ENCODE peak calls at places on chromosomes 13 and 19, in nine cellular contexts. One of them, this sample, is unnamed.

GRCh38 chr19:17058236-17058635 is 17.0 kb downstream of the HAUS8 start:
- DNase-seq in activated CD4-positive, CD25-positive, alpha-beta regulatory T cell: no peak
- DNase-seq in GOT3: no peak
- DNase-seq in RWPE1: no peak
- DNase-seq in SW 1271: peak
- DNase-seq in NCI-H2029 treated with DMSO at 0.1 percent for 48 hours: no peak
- DNase-seq in smooth muscle cell of the brain vasculature: no peak
- DNase-seq in left ventricle myocardium superior: no peak
- DNase-seq in amygdala: no peak
- DNase-seq in this sample: no peak

GRCh38 chr19:52086481-52086880 is 9.1 kb downstream of the ZNF841 start:
- DNase-seq in RWPE1: no peak
- DNase-seq in activated CD4-positive, CD25-positive, alpha-beta regulatory T cell: no peak
- DNase-seq in NCI-H2029 treated with DMSO at 0.1 percent for 48 hours: no peak
- DNase-seq in left ventricle myocardium superior: no peak
- DNase-seq in SW 1271: no peak
- DNase-seq in smooth muscle cell of the brain vasculature: no peak
- DNase-seq in GOT3: no peak
- DNase-seq in amygdala: no peak
- DNase-seq in this sample: no peak

GRCh38 chr13:79519252-79519651 is 38.3 kb downstream of the NDFIP2 start:
- DNase-seq in RWPE1: peak
- DNase-seq in smooth muscle cell of the brain vasculature: no peak
- DNase-seq in NCI-H2029 treated with DMSO at 0.1 percent for 48 hours: no peak
- DNase-seq in activated CD4-positive, CD25-positive, alpha-beta regulatory T cell: no peak
- DNase-seq in GOT3: no peak
- DNase-seq in amygdala: no peak
- DNase-seq in SW 1271: no peak
- DNase-seq in left ventricle myocardium superior: no peak
- DNase-seq in this sample: no peak

GRCh38 chr13:39612023-39612637 is 9.1 kb upstream of the LHFPL6 start:
- DNase-seq in left ventricle myocardium superior: peak
- DNase-seq in GOT3: no peak
- DNase-seq in smooth muscle cell of the brain vasculature: peak
- DNase-seq in RWPE1: peak
- DNase-seq in amygdala: peak
- DNase-seq in activated CD4-positive, CD25-positive, alpha-beta regulatory T cell: peak
- DNase-seq in NCI-H2029 treated with DMSO at 0.1 percent for 48 hours: peak
- DNase-seq in SW 1271: no peak
- DNase-seq in this sample: peak

GRCh38 chr13:46663644-46664043 is 110.7 kb downstream of the LRCH1 start:
- DNase-seq in SW 1271: no peak
- DNase-seq in left ventricle myocardium superior: no peak
- DNase-seq in smooth muscle cell of the brain vasculature: no peak
- DNase-seq in GOT3: no peak
- DNase-seq in activated CD4-positive, CD25-positive, alpha-beta regulatory T cell: no peak
- DNase-seq in RWPE1: no peak
- DNase-seq in amygdala: no peak
- DNase-seq in NCI-H2029 treated with DMSO at 0.1 percent for 48 hours: no peak
- DNase-seq in this sample: no peak

GRCh38 chr13:76887070-76887563 is 912 bp upstream of the KCTD12 start:
- DNase-seq in RWPE1: no peak
- DNase-seq in GOT3: no peak
- DNase-seq in left ventricle myocardium superior: peak
- DNase-seq in smooth muscle cell of the brain vasculature: no peak
- DNase-seq in SW 1271: no peak
- DNase-seq in activated CD4-positive, CD25-positive, alpha-beta regulatory T cell: no peak
- DNase-seq in amygdala: no peak
- DNase-seq in NCI-H2029 treated with DMSO at 0.1 percent for 48 hours: no peak
- DNase-seq in this sample: no peak

GRCh38 chr19:47729468-47729798 is 15.9 kb upstream of the NOP53 start:
- DNase-seq in activated CD4-positive, CD25-positive, alpha-beta regulatory T cell: no peak
- DNase-seq in GOT3: no peak
- DNase-seq in amygdala: no peak
- DNase-seq in NCI-H2029 treated with DMSO at 0.1 percent for 48 hours: no peak
- DNase-seq in left ventricle myocardium superior: peak
- DNase-seq in RWPE1: peak
- DNase-seq in SW 1271: no peak
- DNase-seq in smooth muscle cell of the brain vasculature: no peak
- DNase-seq in this sample: no peak

GRCh38 chr19:38270587-38271167 is 6.3 kb downstream of the SPINT2 start:
- DNase-seq in left ventricle myocardium superior: no peak
- DNase-seq in NCI-H2029 treated with DMSO at 0.1 percent for 48 hours: no peak
- DNase-seq in activated CD4-positive, CD25-positive, alpha-beta regulatory T cell: no peak
- DNase-seq in smooth muscle cell of the brain vasculature: peak
- DNase-seq in RWPE1: no peak
- DNase-seq in SW 1271: no peak
- DNase-seq in GOT3: no peak
- DNase-seq in amygdala: no peak
- DNase-seq in this sample: no peak

GRCh38 chr13:107375701-107376350 is 807.9 kb upstream of the ARGLU1 start:
- DNase-seq in SW 1271: no peak
- DNase-seq in RWPE1: no peak
- DNase-seq in activated CD4-positive, CD25-positive, alpha-beta regulatory T cell: no peak
- DNase-seq in NCI-H2029 treated with DMSO at 0.1 percent for 48 hours: peak
- DNase-seq in amygdala: no peak
- DNase-seq in left ventricle myocardium superior: no peak
- DNase-seq in GOT3: no peak
- DNase-seq in smooth muscle cell of the brain vasculature: no peak
- DNase-seq in this sample: no peak

GRCh38 chr19:38073806-38074685 is 150.0 kb downstream of the DPF1 start:
- DNase-seq in SW 1271: no peak
- DNase-seq in NCI-H2029 treated with DMSO at 0.1 percent for 48 hours: no peak
- DNase-seq in amygdala: no peak
- DNase-seq in smooth muscle cell of the brain vasculature: no peak
- DNase-seq in activated CD4-positive, CD25-positive, alpha-beta regulatory T cell: no peak
- DNase-seq in GOT3: no peak
- DNase-seq in left ventricle myocardium superior: no peak
- DNase-seq in RWPE1: no peak
- DNase-seq in this sample: no peak

GRCh38 chr19:55552620-55553019 is 7.3 kb upstream of the SBK3 start:
- DNase-seq in amygdala: no peak
- DNase-seq in left ventricle myocardium superior: no peak
- DNase-seq in activated CD4-positive, CD25-positive, alpha-beta regulatory T cell: no peak
- DNase-seq in RWPE1: no peak
- DNase-seq in NCI-H2029 treated with DMSO at 0.1 percent for 48 hours: no peak
- DNase-seq in SW 1271: no peak
- DNase-seq in GOT3: no peak
- DNase-seq in smooth muscle cell of the brain vasculature: no peak
- DNase-seq in this sample: no peak

GRCh38 chr19:55857149-55857548 is 20.8 kb downstream of the NLRP4 start:
- DNase-seq in GOT3: no peak
- DNase-seq in left ventricle myocardium superior: no peak
- DNase-seq in activated CD4-positive, CD25-positive, alpha-beta regulatory T cell: no peak
- DNase-seq in smooth muscle cell of the brain vasculature: no peak
- DNase-seq in SW 1271: no peak
- DNase-seq in amygdala: no peak
- DNase-seq in NCI-H2029 treated with DMSO at 0.1 percent for 48 hours: no peak
- DNase-seq in RWPE1: no peak
- DNase-seq in this sample: no peak

GRCh38 chr13:99980201-99981114 is 1.1 kb upstream of the ZIC2 start:
- DNase-seq in NCI-H2029 treated with DMSO at 0.1 percent for 48 hours: no peak
- DNase-seq in GOT3: no peak
- DNase-seq in amygdala: peak
- DNase-seq in left ventricle myocardium superior: peak
- DNase-seq in activated CD4-positive, CD25-positive, alpha-beta regulatory T cell: peak
- DNase-seq in smooth muscle cell of the brain vasculature: no peak
- DNase-seq in RWPE1: peak
- DNase-seq in SW 1271: peak
- DNase-seq in this sample: no peak

GRCh38 chr19:32691952-32692726 is 518 bp downstream of the NUDT19 start:
- DNase-seq in left ventricle myocardium superior: peak
- DNase-seq in SW 1271: no peak
- DNase-seq in amygdala: peak
- DNase-seq in NCI-H2029 treated with DMSO at 0.1 percent for 48 hours: no peak
- DNase-seq in RWPE1: no peak
- DNase-seq in smooth muscle cell of the brain vasculature: no peak
- DNase-seq in GOT3: no peak
- DNase-seq in activated CD4-positive, CD25-positive, alpha-beta regulatory T cell: peak
- DNase-seq in this sample: no peak

GRCh38 chr19:33497151-33497777 is 24.3 kb downstream of the PEPD start:
- DNase-seq in NCI-H2029 treated with DMSO at 0.1 percent for 48 hours: no peak
- DNase-seq in activated CD4-positive, CD25-positive, alpha-beta regulatory T cell: no peak
- DNase-seq in smooth muscle cell of the brain vasculature: no peak
- DNase-seq in left ventricle myocardium superior: peak
- DNase-seq in RWPE1: no peak
- DNase-seq in GOT3: no peak
- DNase-seq in SW 1271: no peak
- DNase-seq in amygdala: no peak
- DNase-seq in this sample: no peak

GRCh38 chr13:51148952-51149573 is 38.0 kb upstream of the C13orf42 start:
- DNase-seq in SW 1271: no peak
- DNase-seq in left ventricle myocardium superior: no peak
- DNase-seq in amygdala: peak
- DNase-seq in NCI-H2029 treated with DMSO at 0.1 percent for 48 hours: no peak
- DNase-seq in smooth muscle cell of the brain vasculature: no peak
- DNase-seq in activated CD4-positive, CD25-positive, alpha-beta regulatory T cell: no peak
- DNase-seq in GOT3: no peak
- DNase-seq in RWPE1: peak
- DNase-seq in this sample: peak

GRCh38 chr19:2426661-2427322 is 594 bp downstream of the TIMM13 start:
- DNase-seq in activated CD4-positive, CD25-positive, alpha-beta regulatory T cell: no peak
- DNase-seq in SW 1271: no peak
- DNase-seq in GOT3: no peak
- DNase-seq in left ventricle myocardium superior: peak
- DNase-seq in RWPE1: peak
- DNase-seq in amygdala: no peak
- DNase-seq in NCI-H2029 treated with DMSO at 0.1 percent for 48 hours: peak
- DNase-seq in smooth muscle cell of the brain vasculature: no peak
- DNase-seq in this sample: no peak

GRCh38 chr19:40604647-40605200 is 3.6 kb downstream of the LTBP4 start:
- DNase-seq in left ventricle myocardium superior: no peak
- DNase-seq in smooth muscle cell of the brain vasculature: no peak
- DNase-seq in SW 1271: no peak
- DNase-seq in NCI-H2029 treated with DMSO at 0.1 percent for 48 hours: no peak
- DNase-seq in activated CD4-positive, CD25-positive, alpha-beta regulatory T cell: no peak
- DNase-seq in RWPE1: no peak
- DNase-seq in GOT3: no peak
- DNase-seq in amygdala: no peak
- DNase-seq in this sample: no peak

GRCh38 chr13:37442996-37443395 is 155.6 kb downstream of the POSTN start:
- DNase-seq in GOT3: no peak
- DNase-seq in smooth muscle cell of the brain vasculature: no peak
- DNase-seq in amygdala: no peak
- DNase-seq in left ventricle myocardium superior: no peak
- DNase-seq in RWPE1: no peak
- DNase-seq in activated CD4-positive, CD25-positive, alpha-beta regulatory T cell: no peak
- DNase-seq in NCI-H2029 treated with DMSO at 0.1 percent for 48 hours: no peak
- DNase-seq in SW 1271: no peak
- DNase-seq in this sample: no peak

GRCh38 chr13:33859691-33860303 is 41.8 kb downstream of the RFC3 start:
- DNase-seq in smooth muscle cell of the brain vasculature: no peak
- DNase-seq in RWPE1: peak
- DNase-seq in NCI-H2029 treated with DMSO at 0.1 percent for 48 hours: no peak
- DNase-seq in activated CD4-positive, CD25-positive, alpha-beta regulatory T cell: no peak
- DNase-seq in GOT3: no peak
- DNase-seq in left ventricle myocardium superior: no peak
- DNase-seq in SW 1271: no peak
- DNase-seq in amygdala: no peak
- DNase-seq in this sample: no peak

GRCh38 chr13:95002126-95002525 is 289.8 kb upstream of the SOX21 start:
- DNase-seq in NCI-H2029 treated with DMSO at 0.1 percent for 48 hours: no peak
- DNase-seq in amygdala: no peak
- DNase-seq in GOT3: no peak
- DNase-seq in activated CD4-positive, CD25-positive, alpha-beta regulatory T cell: no peak
- DNase-seq in SW 1271: no peak
- DNase-seq in left ventricle myocardium superior: no peak
- DNase-seq in RWPE1: no peak
- DNase-seq in smooth muscle cell of the brain vasculature: no peak
- DNase-seq in this sample: no peak

GRCh38 chr19:31346184-31346583 is 3.1 kb downstream of the TSHZ3 start:
- DNase-seq in SW 1271: no peak
- DNase-seq in GOT3: no peak
- DNase-seq in RWPE1: no peak
- DNase-seq in amygdala: no peak
- DNase-seq in activated CD4-positive, CD25-positive, alpha-beta regulatory T cell: no peak
- DNase-seq in smooth muscle cell of the brain vasculature: no peak
- DNase-seq in NCI-H2029 treated with DMSO at 0.1 percent for 48 hours: no peak
- DNase-seq in left ventricle myocardium superior: no peak
- DNase-seq in this sample: no peak

GRCh38 chr13:50415428-50415827 is 400.2 kb downstream of the KCNRG start:
- DNase-seq in left ventricle myocardium superior: no peak
- DNase-seq in NCI-H2029 treated with DMSO at 0.1 percent for 48 hours: no peak
- DNase-seq in activated CD4-positive, CD25-positive, alpha-beta regulatory T cell: no peak
- DNase-seq in GOT3: no peak
- DNase-seq in smooth muscle cell of the brain vasculature: no peak
- DNase-seq in RWPE1: no peak
- DNase-seq in amygdala: no peak
- DNase-seq in SW 1271: no peak
- DNase-seq in this sample: no peak

GRCh38 chr19:15332311-15332996 is at the start of gene BRD4:
- DNase-seq in SW 1271: no peak
- DNase-seq in NCI-H2029 treated with DMSO at 0.1 percent for 48 hours: no peak
- DNase-seq in amygdala: peak
- DNase-seq in RWPE1: peak
- DNase-seq in smooth muscle cell of the brain vasculature: no peak
- DNase-seq in GOT3: peak
- DNase-seq in activated CD4-positive, CD25-positive, alpha-beta regulatory T cell: peak
- DNase-seq in left ventricle myocardium superior: peak
- DNase-seq in this sample: no peak

GRCh38 chr19:44003461-44004134 is 841 bp downstream of the ZNF230 start:
- DNase-seq in activated CD4-positive, CD25-positive, alpha-beta regulatory T cell: no peak
- DNase-seq in NCI-H2029 treated with DMSO at 0.1 percent for 48 hours: no peak
- DNase-seq in amygdala: no peak
- DNase-seq in smooth muscle cell of the brain vasculature: no peak
- DNase-seq in RWPE1: peak
- DNase-seq in GOT3: no peak
- DNase-seq in left ventricle myocardium superior: no peak
- DNase-seq in SW 1271: no peak
- DNase-seq in this sample: no peak

GRCh38 chr13:25137624-25137892 is 34.5 kb downstream of the AMER2 start:
- DNase-seq in GOT3: no peak
- DNase-seq in NCI-H2029 treated with DMSO at 0.1 percent for 48 hours: no peak
- DNase-seq in SW 1271: no peak
- DNase-seq in smooth muscle cell of the brain vasculature: no peak
- DNase-seq in activated CD4-positive, CD25-positive, alpha-beta regulatory T cell: no peak
- DNase-seq in RWPE1: no peak
- DNase-seq in left ventricle myocardium superior: no peak
- DNase-seq in amygdala: no peak
- DNase-seq in this sample: no peak

GRCh38 chr13:19782049-19782726 is 557 bp downstream of the PSPC1 start:
- DNase-seq in left ventricle myocardium superior: peak
- DNase-seq in RWPE1: peak
- DNase-seq in GOT3: no peak
- DNase-seq in smooth muscle cell of the brain vasculature: peak
- DNase-seq in activated CD4-positive, CD25-positive, alpha-beta regulatory T cell: peak
- DNase-seq in SW 1271: no peak
- DNase-seq in NCI-H2029 treated with DMSO at 0.1 percent for 48 hours: no peak
- DNase-seq in amygdala: peak
- DNase-seq in this sample: no peak

GRCh38 chr13:30141773-30142501 is 165.4 kb downstream of the KATNAL1 start:
- DNase-seq in NCI-H2029 treated with DMSO at 0.1 percent for 48 hours: no peak
- DNase-seq in smooth muscle cell of the brain vasculature: no peak
- DNase-seq in RWPE1: no peak
- DNase-seq in GOT3: no peak
- DNase-seq in SW 1271: no peak
- DNase-seq in left ventricle myocardium superior: no peak
- DNase-seq in activated CD4-positive, CD25-positive, alpha-beta regulatory T cell: no peak
- DNase-seq in amygdala: no peak
- DNase-seq in this sample: no peak

GRCh38 chr13:23384111-23384510 is 49.4 kb downstream of the SACS start:
- DNase-seq in amygdala: no peak
- DNase-seq in SW 1271: no peak
- DNase-seq in left ventricle myocardium superior: no peak
- DNase-seq in NCI-H2029 treated with DMSO at 0.1 percent for 48 hours: no peak
- DNase-seq in activated CD4-positive, CD25-positive, alpha-beta regulatory T cell: no peak
- DNase-seq in GOT3: no peak
- DNase-seq in smooth muscle cell of the brain vasculature: no peak
- DNase-seq in RWPE1: no peak
- DNase-seq in this sample: no peak

GRCh38 chr19:38676023-38676877 is 28.8 kb downstream of the ACTN4 start:
- DNase-seq in amygdala: no peak
- DNase-seq in SW 1271: no peak
- DNase-seq in activated CD4-positive, CD25-positive, alpha-beta regulatory T cell: no peak
- DNase-seq in NCI-H2029 treated with DMSO at 0.1 percent for 48 hours: no peak
- DNase-seq in GOT3: no peak
- DNase-seq in smooth muscle cell of the brain vasculature: no peak
- DNase-seq in RWPE1: no peak
- DNase-seq in left ventricle myocardium superior: peak
- DNase-seq in this sample: no peak

GRCh38 chr19:48351341-48351752 is 12.4 kb downstream of the TMEM143 start:
- DNase-seq in activated CD4-positive, CD25-positive, alpha-beta regulatory T cell: peak
- DNase-seq in SW 1271: no peak
- DNase-seq in left ventricle myocardium superior: peak
- DNase-seq in amygdala: no peak
- DNase-seq in RWPE1: peak
- DNase-seq in smooth muscle cell of the brain vasculature: no peak
- DNase-seq in GOT3: peak
- DNase-seq in NCI-H2029 treated with DMSO at 0.1 percent for 48 hours: peak
- DNase-seq in this sample: no peak

This sample was measured in LNCaP clone FGC.